ENCODE peak calls at places on chromosomes 13 and 19, in five cellular contexts. E, H, W, O and Y are unnamed samples.

GRCh38 chr19:35797663-35798062 is 15.0 kb downstream of the PRODH2 start:
- DNase-seq in E (no peak), H (no peak), W (no peak), O (no peak), Y (no peak)

GRCh38 chr19:38134538-38135149 is 89.4 kb downstream of the DPF1 start:
- DNase-seq in E (peak), H (no peak), W (peak), O (peak), Y (no peak)

GRCh38 chr19:32662186-32662585 is 12.8 kb downstream of the ANKRD27 start:
- DNase-seq in E (no peak), H (no peak), W (no peak), O (no peak), Y (no peak)

GRCh38 chr13:71866173-71867091 is 572 bp downstream of the DACH1 start:
- DNase-seq in E (no peak), H (no peak), W (no peak), O (no peak), Y (no peak)

GRCh38 chr13:28492527-28493367 is 2.2 kb downstream of the FLT1 start:
- DNase-seq in E (peak), H (no peak), W (no peak), O (peak), Y (no peak)

GRCh38 chr19:53424968-53425597 is 6.7 kb upstream of the ZNF761 start:
- DNase-seq in E (peak), H (peak), W (no peak), O (peak), Y (no peak)

GRCh38 chr19:30224689-30225606 is 147.2 kb upstream of the ZNF536 start:
- DNase-seq in E (no peak), H (no peak), W (no peak), O (no peak), Y (no peak)

GRCh38 chr13:39415403-39415802 is 187.6 kb downstream of the LHFPL6 start:
- DNase-seq in E (peak), H (no peak), W (peak), O (no peak), Y (no peak)

GRCh38 chr19:52270266-52270885 is 989 bp downstream of the ZNF766 start:
- DNase-seq in E (peak), H (no peak), W (peak), O (no peak), Y (no peak)

GRCh38 chr13:76976488-76976887 is 15.4 kb upstream of the CLN5 start:
- DNase-seq in E (no peak), H (peak), W (no peak), O (peak), Y (no peak)

GRCh38 chr19:51163257-51163656 is 21.2 kb downstream of the SIGLEC7 start:
- DNase-seq in E (no peak), H (no peak), W (no peak), O (no peak), Y (no peak)

GRCh38 chr19:11324748-11325389 is 14.6 kb downstream of the RAB3D start:
- DNase-seq in E (no peak), H (no peak), W (no peak), O (no peak), Y (no peak)

GRCh38 chr19:5141926-5142724 is 173.2 kb downstream of the KDM4B start:
- DNase-seq in E (no peak), H (no peak), W (no peak), O (no peak), Y (no peak)

GRCh38 chr13:40315416-40316064 is 350.9 kb downstream of the FOXO1 start:
- DNase-seq in E (no peak), H (no peak), W (no peak), O (no peak), Y (no peak)

GRCh38 chr19:58033741-58034475 is at the start of gene ZSCAN1:
- DNase-seq in E (peak), H (peak), W (no peak), O (no peak), Y (peak)

GRCh38 chr19:31350693-31351211 is 1.5 kb upstream of the TSHZ3 start:
- DNase-seq in E (no peak), H (no peak), W (peak), O (no peak), Y (no peak)

GRCh38 chr13:38914070-38914469 is 76.6 kb downstream of the STOML3 start:
- DNase-seq in E (no peak), H (no peak), W (peak), O (no peak), Y (no peak)

GRCh38 chr13:100269837-100270236 is 180.9 kb downstream of the PCCA start:
- DNase-seq in E (no peak), H (peak), W (no peak), O (no peak), Y (peak)

GRCh38 chr19:29293736-29294342 is 80.9 kb upstream of the UQCRFS1 start:
- DNase-seq in E (no peak), H (no peak), W (no peak), O (no peak), Y (no peak)

GRCh38 chr19:53664760-53665159 is 33.0 kb downstream of the DPRX start:
- DNase-seq in E (no peak), H (no peak), W (no peak), O (no peak), Y (no peak)

GRCh38 chr13:30510811-30511371 is 45.2 kb upstream of the HMGB1 start:
- DNase-seq in E (no peak), H (peak), W (no peak), O (no peak), Y (no peak)

GRCh38 chr13:97434417-97435296 is 688 bp downstream of the RAP2A start:
- DNase-seq in E (peak), H (no peak), W (peak), O (no peak), Y (no peak)

GRCh38 chr19:50542825-50543428 is 25.3 kb downstream of the LRRC4B start:
- DNase-seq in E (no peak), H (no peak), W (no peak), O (no peak), Y (no peak)

GRCh38 chr13:75495938-75496337 is 14.0 kb upstream of the TBC1D4 start:
- DNase-seq in E (no peak), H (no peak), W (no peak), O (no peak), Y (peak)

GRCh38 chr13:98187155-98187726 is 10.2 kb upstream of the RNF113B start:
- DNase-seq in E (no peak), H (no peak), W (no peak), O (no peak), Y (no peak)

GRCh38 chr13:77919351-77920294 is 992 bp upstream of the EDNRB start:
- DNase-seq in E (no peak), H (no peak), W (no peak), O (no peak), Y (no peak)